ENCODE peak calls at places on chromosomes 4 and X, in four cellular contexts. One of them, this sample, is unnamed.

GRCh38 chr4:2332976-2333319 is 71.0 kb upstream of the MXD4 start:
- DNase-seq in cardiac muscle cell: no peak
- DNase-seq in A549: no peak
- DNase-seq in GM23338: no peak
- DNase-seq in this sample: no peak

GRCh38 chr4:65773636-65774035 is 103.3 kb upstream of the EPHA5 start:
- DNase-seq in cardiac muscle cell: no peak
- DNase-seq in GM23338: no peak
- DNase-seq in A549: no peak
- DNase-seq in this sample: no peak

GRCh38 chrX:7088968-7089615 is 58.4 kb upstream of the STS start:
- DNase-seq in GM23338: peak
- DNase-seq in cardiac muscle cell: no peak
- DNase-seq in A549: no peak
- DNase-seq in this sample: no peak

GRCh38 chr4:107153228-107153627 is 117.1 kb upstream of the DKK2 start:
- DNase-seq in A549: peak
- DNase-seq in GM23338: peak
- DNase-seq in cardiac muscle cell: peak
- DNase-seq in this sample: no peak

GRCh38 chr4:38728651-38729141 is 54.1 kb downstream of the TLR10 start:
- DNase-seq in GM23338: peak
- DNase-seq in A549: peak
- DNase-seq in cardiac muscle cell: no peak
- DNase-seq in this sample: no peak

GRCh38 chr4:2934077-2934812 is 29.0 kb downstream of the NOP14 start:
- DNase-seq in GM23338: peak
- DNase-seq in cardiac muscle cell: peak
- DNase-seq in A549: peak
- DNase-seq in this sample: no peak

GRCh38 chr4:83369825-83370639 is 35.4 kb upstream of the HPSE start:
- DNase-seq in A549: no peak
- DNase-seq in GM23338: no peak
- DNase-seq in cardiac muscle cell: peak
- DNase-seq in this sample: no peak

GRCh38 chr4:55372259-55372658 is 23.5 kb upstream of the TMEM165 start:
- DNase-seq in GM23338: no peak
- DNase-seq in cardiac muscle cell: peak
- DNase-seq in A549: no peak
- DNase-seq in this sample: no peak

GRCh38 chr4:76767983-76768382 is 130.0 kb downstream of the SOWAHB start:
- DNase-seq in GM23338: no peak
- DNase-seq in cardiac muscle cell: no peak
- DNase-seq in A549: peak
- DNase-seq in this sample: no peak

GRCh38 chrX:53018627-53019026 is 30.0 kb upstream of the GPR173 start:
- DNase-seq in cardiac muscle cell: no peak
- DNase-seq in GM23338: peak
- DNase-seq in A549: no peak
- DNase-seq in this sample: no peak
- TF ChIP-seq CTCF in cardiac muscle cell: no peak
- TF ChIP-seq CTCF in GM23338: peak
- TF ChIP-seq CTCF in A549: no peak
- TF ChIP-seq CTCF in this sample: no peak

GRCh38 chr4:164012396-164013027 is 518.0 kb downstream of the TMA16 start:
- DNase-seq in GM23338: peak
- DNase-seq in A549: peak
- DNase-seq in cardiac muscle cell: no peak
- DNase-seq in this sample: peak
- TF ChIP-seq CTCF in GM23338: peak
- TF ChIP-seq CTCF in A549: no peak
- TF ChIP-seq CTCF in cardiac muscle cell: no peak
- TF ChIP-seq CTCF in this sample: peak

GRCh38 chrX:41723821-41724220 is at the start of gene GPR82:
- DNase-seq in cardiac muscle cell: no peak
- DNase-seq in GM23338: no peak
- DNase-seq in A549: no peak
- DNase-seq in this sample: no peak
- TF ChIP-seq CTCF in cardiac muscle cell: no peak
- TF ChIP-seq CTCF in GM23338: no peak
- TF ChIP-seq CTCF in A549: no peak
- TF ChIP-seq CTCF in this sample: no peak

DNA sequence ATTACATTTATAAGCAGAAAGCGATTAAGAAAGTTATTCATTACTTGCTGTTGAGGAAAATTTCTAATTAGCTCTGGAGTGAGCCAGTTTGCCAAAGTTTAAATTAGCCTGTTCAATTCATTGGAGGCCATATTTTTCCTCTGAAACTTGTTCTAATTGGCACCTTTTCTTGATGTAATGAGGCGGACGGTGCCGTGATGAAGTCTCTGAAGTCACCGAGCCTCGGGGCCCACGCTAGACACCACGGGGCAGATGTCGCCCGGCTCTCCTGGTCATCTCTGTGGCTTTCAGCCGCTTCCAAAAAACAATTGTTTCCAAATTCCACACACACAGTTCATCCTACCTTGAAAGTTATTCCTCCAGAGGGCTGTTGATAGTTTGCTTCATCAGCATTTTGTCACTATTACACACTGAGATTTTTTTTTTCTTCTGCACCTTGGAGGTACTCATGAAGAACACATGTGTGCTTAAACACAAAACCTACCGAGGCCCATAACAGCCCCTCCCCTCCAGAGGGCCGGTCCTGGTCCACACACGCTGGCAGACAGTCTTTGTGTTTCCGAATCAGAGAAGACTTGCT is 3.9 kb upstream of the CTAG2 start:
- DNase-seq in GM23338: no peak
- DNase-seq in A549: no peak
- DNase-seq in cardiac muscle cell: no peak
- DNase-seq in this sample: no peak
- TF ChIP-seq CTCF in GM23338: no peak
- TF ChIP-seq CTCF in A549: no peak
- TF ChIP-seq CTCF in cardiac muscle cell: no peak
- TF ChIP-seq CTCF in this sample: no peak

GRCh38 chr4:24794916-24795665 is at the start of gene SOD3:
- DNase-seq in cardiac muscle cell: peak
- DNase-seq in A549: no peak
- DNase-seq in GM23338: peak
- DNase-seq in this sample: no peak

GRCh38 chr4:24792552-24792951 is 2.8 kb upstream of the SOD3 start:
- DNase-seq in A549: no peak
- DNase-seq in cardiac muscle cell: no peak
- DNase-seq in GM23338: no peak
- DNase-seq in this sample: no peak

GRCh38 chr4:24794111-24794860 is 1.1 kb upstream of the SOD3 start:
- DNase-seq in A549: no peak
- DNase-seq in GM23338: no peak
- DNase-seq in cardiac muscle cell: peak
- DNase-seq in this sample: no peak

GRCh38 chr4:24791043-24791442 is 4.3 kb upstream of the SOD3 start:
- DNase-seq in A549: no peak
- DNase-seq in cardiac muscle cell: no peak
- DNase-seq in GM23338: no peak
- DNase-seq in this sample: no peak

GRCh38 chr4:24793219-24794005 is 2.0 kb upstream of the SOD3 start:
- DNase-seq in cardiac muscle cell: no peak
- DNase-seq in GM23338: peak
- DNase-seq in A549: peak
- DNase-seq in this sample: peak
- TF ChIP-seq CTCF in cardiac muscle cell: peak
- TF ChIP-seq CTCF in GM23338: peak
- TF ChIP-seq CTCF in A549: peak
- TF ChIP-seq CTCF in this sample: peak

GRCh38 chr4:66974665-66975064 is 570.6 kb downstream of the CENPC start:
- DNase-seq in A549: no peak
- DNase-seq in cardiac muscle cell: no peak
- DNase-seq in GM23338: no peak
- DNase-seq in this sample: peak

GRCh38 chr4:66972087-66972486 is 573.2 kb downstream of the CENPC start:
- DNase-seq in A549: no peak
- DNase-seq in cardiac muscle cell: no peak
- DNase-seq in GM23338: peak
- DNase-seq in this sample: no peak
- TF ChIP-seq CTCF in A549: no peak
- TF ChIP-seq CTCF in cardiac muscle cell: no peak
- TF ChIP-seq CTCF in GM23338: peak
- TF ChIP-seq CTCF in this sample: no peak

GRCh38 chr4:185212566-185212965 is 3.2 kb downstream of the SNX25 start:
- DNase-seq in GM23338: no peak
- DNase-seq in A549: no peak
- DNase-seq in cardiac muscle cell: no peak
- DNase-seq in this sample: no peak

GRCh38 chr4:185210102-185210981 is 944 bp downstream of the SNX25 start:
- DNase-seq in A549: peak
- DNase-seq in cardiac muscle cell: peak
- DNase-seq in GM23338: peak
- DNase-seq in this sample: no peak

GRCh38 chr4:185211641-185212040 is 2.2 kb downstream of the SNX25 start:
- DNase-seq in GM23338: no peak
- DNase-seq in cardiac muscle cell: no peak
- DNase-seq in A549: no peak
- DNase-seq in this sample: no peak

GRCh38 chr4:185211035-185211434 is 1.6 kb downstream of the SNX25 start:
- DNase-seq in A549: no peak
- DNase-seq in cardiac muscle cell: no peak
- DNase-seq in GM23338: no peak
- DNase-seq in this sample: no peak

DNA sequence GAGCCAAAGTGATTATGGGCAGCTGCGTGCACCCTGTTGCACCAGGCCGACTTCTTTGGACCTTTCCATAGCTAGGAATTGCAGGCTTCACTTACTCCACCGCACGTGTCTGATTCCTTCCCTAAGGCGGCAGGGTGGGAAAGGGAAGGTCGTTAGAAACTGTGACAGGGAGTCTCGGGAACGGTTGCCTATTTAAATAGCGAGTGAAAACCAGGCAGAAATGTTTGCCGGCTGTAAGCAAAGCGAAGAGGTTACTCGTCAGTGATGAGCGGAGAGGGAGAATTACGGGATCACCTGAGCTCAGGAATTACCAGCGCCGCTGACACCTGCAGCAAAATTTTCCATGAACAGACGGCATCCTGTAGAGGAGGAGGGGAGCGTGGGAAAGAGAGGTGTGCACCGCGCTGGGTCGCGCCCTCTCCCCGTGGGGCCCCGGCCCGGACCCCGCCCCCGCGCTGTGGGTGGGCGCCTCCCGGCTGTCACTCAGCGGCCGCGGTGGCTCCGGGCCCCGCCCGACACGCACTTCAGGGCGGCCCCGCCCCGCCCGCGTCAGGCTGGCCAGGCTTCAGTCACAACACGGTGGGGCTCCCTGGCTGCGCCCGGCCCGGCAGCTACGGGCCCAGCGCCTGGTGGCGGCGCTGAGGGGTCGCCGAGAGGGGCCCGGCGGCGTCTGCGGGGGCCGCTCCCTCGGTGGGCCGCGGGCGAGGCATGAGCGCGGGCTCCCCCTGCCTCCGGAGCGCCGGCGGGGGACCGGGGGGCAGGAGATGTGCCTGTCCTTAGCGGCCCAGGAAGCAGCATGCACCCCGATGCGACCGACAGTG is at the start of gene SNX25:
- DNase-seq in A549: peak
- DNase-seq in GM23338: peak
- DNase-seq in cardiac muscle cell: peak
- DNase-seq in this sample: peak
- TF ChIP-seq CTCF in A549: peak
- TF ChIP-seq CTCF in GM23338: peak
- TF ChIP-seq CTCF in cardiac muscle cell: no peak
- TF ChIP-seq CTCF in this sample: peak

GRCh38 chrX:65745992-65746391 is 78.5 kb downstream of the MSN start:
- DNase-seq in cardiac muscle cell: peak
- DNase-seq in A549: peak
- DNase-seq in GM23338: peak
- DNase-seq in this sample: no peak
- TF ChIP-seq CTCF in cardiac muscle cell: peak
- TF ChIP-seq CTCF in A549: peak
- TF ChIP-seq CTCF in GM23338: peak
- TF ChIP-seq CTCF in this sample: no peak

GRCh38 chr4:17188035-17188967 is 289.9 kb upstream of the LDB2 start:
- DNase-seq in cardiac muscle cell: no peak
- DNase-seq in A549: no peak
- DNase-seq in GM23338: no peak
- DNase-seq in this sample: no peak

GRCh38 chr4:17189322-17189721 is 290.9 kb upstream of the LDB2 start:
- DNase-seq in A549: no peak
- DNase-seq in cardiac muscle cell: peak
- DNase-seq in GM23338: no peak
- DNase-seq in this sample: no peak

DNA sequence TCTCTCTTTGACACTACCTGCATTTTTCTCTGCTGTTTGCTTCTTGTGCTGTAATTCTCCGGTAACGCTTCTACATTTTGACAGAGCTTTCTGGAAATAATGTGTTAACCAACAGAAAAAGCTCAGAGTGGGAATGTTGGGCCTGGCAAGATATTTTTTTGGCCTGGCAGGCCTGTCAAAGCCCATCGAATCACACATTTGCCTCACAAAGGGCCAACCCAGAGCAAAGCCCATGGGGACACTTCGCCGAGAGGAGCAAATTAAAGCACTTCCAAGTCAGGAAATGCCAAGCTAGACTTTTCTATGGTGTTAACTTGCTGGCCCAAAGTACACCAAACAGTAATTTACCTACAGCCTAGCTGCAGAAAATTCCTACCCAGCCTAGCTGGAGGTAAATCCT is 288.5 kb upstream of the LDB2 start:
- DNase-seq in cardiac muscle cell: no peak
- DNase-seq in A549: no peak
- DNase-seq in GM23338: peak
- DNase-seq in this sample: no peak
- TF ChIP-seq CTCF in cardiac muscle cell: no peak
- TF ChIP-seq CTCF in A549: no peak
- TF ChIP-seq CTCF in GM23338: no peak
- TF ChIP-seq CTCF in this sample: no peak

This sample was measured in RWPE1.